ENCODE peak calls at places on chromosomes 2 and 18, in five cellular contexts. One of them, this sample, is unnamed.

GRCh38 chr2:233098615-233099014 is 38.5 kb downstream of the INPP5D start:
- DNase-seq in HepG2: peak
- DNase-seq in H1: no peak
- DNase-seq in HCT116: peak
- DNase-seq in SK-N-SH: peak
- DNase-seq in this sample: no peak

GRCh38 chr2:224222320-224222719 is 179.6 kb downstream of the FAM124B start:
- DNase-seq in SK-N-SH: no peak
- DNase-seq in HepG2: no peak
- DNase-seq in H1: no peak
- DNase-seq in HCT116: no peak
- DNase-seq in this sample: no peak

GRCh38 chr2:46876741-46877384 is 38.7 kb downstream of the MCFD2 start:
- DNase-seq in H1: no peak
- DNase-seq in SK-N-SH: peak
- DNase-seq in HCT116: peak
- DNase-seq in HepG2: peak
- DNase-seq in this sample: peak

GRCh38 chr18:68121826-68122225 is 593.1 kb downstream of the TMX3 start:
- DNase-seq in HCT116: no peak
- DNase-seq in H1: no peak
- DNase-seq in HepG2: no peak
- DNase-seq in SK-N-SH: no peak
- DNase-seq in this sample: no peak

GRCh38 chr18:34978533-34978893 is 62.7 kb upstream of the MAPRE2 start:
- DNase-seq in H1: no peak
- DNase-seq in SK-N-SH: no peak
- DNase-seq in HCT116: no peak
- DNase-seq in HepG2: no peak
- DNase-seq in this sample: no peak

GRCh38 chr2:96103906-96104861 is 12.2 kb downstream of the ADRA2B start:
- DNase-seq in H1: no peak
- DNase-seq in HCT116: no peak
- DNase-seq in SK-N-SH: no peak
- DNase-seq in HepG2: no peak
- DNase-seq in this sample: no peak

GRCh38 chr2:185208261-185208660 is 530.3 kb upstream of the FSIP2 start:
- DNase-seq in SK-N-SH: peak
- DNase-seq in HepG2: peak
- DNase-seq in HCT116: peak
- DNase-seq in H1: peak
- DNase-seq in this sample: peak

GRCh38 chr18:72543362-72544055 is 633 bp downstream of the CBLN2 start:
- DNase-seq in HCT116: no peak
- DNase-seq in HepG2: no peak
- DNase-seq in SK-N-SH: peak
- DNase-seq in H1: no peak
- DNase-seq in this sample: no peak

GRCh38 chr2:239461551-239462515 is 61.0 kb upstream of the HDAC4 start:
- DNase-seq in HCT116: no peak
- DNase-seq in H1: no peak
- DNase-seq in HepG2: no peak
- DNase-seq in SK-N-SH: no peak
- DNase-seq in this sample: no peak

GRCh38 chr2:225165052-225165451 is 122.8 kb upstream of the DOCK10 start:
- DNase-seq in HepG2: no peak
- DNase-seq in HCT116: no peak
- DNase-seq in H1: no peak
- DNase-seq in SK-N-SH: no peak
- DNase-seq in this sample: no peak

GRCh38 chr18:48340502-48340901 is 68.7 kb downstream of the ZBTB7C start:
- DNase-seq in H1: no peak
- DNase-seq in SK-N-SH: no peak
- DNase-seq in HCT116: no peak
- DNase-seq in HepG2: no peak
- DNase-seq in this sample: no peak

GRCh38 chr2:191190439-191190838 is 39.6 kb upstream of the STAT4 start:
- DNase-seq in HepG2: no peak
- DNase-seq in H1: no peak
- DNase-seq in SK-N-SH: no peak
- DNase-seq in HCT116: no peak
- DNase-seq in this sample: no peak

GRCh38 chr2:16871426-16871825 is 205.8 kb upstream of the CYRIA start:
- DNase-seq in HCT116: no peak
- DNase-seq in SK-N-SH: no peak
- DNase-seq in H1: no peak
- DNase-seq in HepG2: no peak
- DNase-seq in this sample: no peak

GRCh38 chr18:36481201-36481657 is 183.7 kb downstream of the FHOD3 start:
- DNase-seq in H1: no peak
- DNase-seq in HepG2: no peak
- DNase-seq in HCT116: no peak
- DNase-seq in SK-N-SH: no peak
- DNase-seq in this sample: no peak

GRCh38 chr18:40413160-40413559 is 1541.9 kb upstream of the PIK3C3 start:
- DNase-seq in HepG2: peak
- DNase-seq in H1: peak
- DNase-seq in SK-N-SH: peak
- DNase-seq in HCT116: no peak
- DNase-seq in this sample: no peak

GRCh38 chr2:59752512-59752911 is 800.9 kb downstream of the BCL11A start:
- DNase-seq in H1: no peak
- DNase-seq in SK-N-SH: no peak
- DNase-seq in HepG2: no peak
- DNase-seq in HCT116: no peak
- DNase-seq in this sample: no peak

GRCh38 chr2:200352631-200353030 is 46.1 kb downstream of the SPATS2L start:
- DNase-seq in H1: no peak
- DNase-seq in HepG2: peak
- DNase-seq in SK-N-SH: no peak
- DNase-seq in HCT116: peak
- DNase-seq in this sample: no peak

GRCh38 chr2:212484563-212485080 is 54.0 kb downstream of the ERBB4 start:
- DNase-seq in HCT116: no peak
- DNase-seq in SK-N-SH: no peak
- DNase-seq in H1: no peak
- DNase-seq in HepG2: no peak
- DNase-seq in this sample: no peak

GRCh38 chr2:218854860-218855259 is 4.7 kb upstream of the WNT6 start:
- DNase-seq in HepG2: no peak
- DNase-seq in H1: no peak
- DNase-seq in SK-N-SH: no peak
- DNase-seq in HCT116: no peak
- DNase-seq in this sample: no peak

GRCh38 chr2:241702155-241702404 is 241 bp downstream of the ING5 start:
- DNase-seq in H1: no peak
- DNase-seq in HepG2: no peak
- DNase-seq in SK-N-SH: peak
- DNase-seq in HCT116: no peak
- DNase-seq in this sample: peak

GRCh38 chr2:73494031-73494430 is 108.4 kb downstream of the ALMS1 start:
- DNase-seq in HCT116: peak
- DNase-seq in H1: no peak
- DNase-seq in HepG2: peak
- DNase-seq in SK-N-SH: no peak
- DNase-seq in this sample: no peak

GRCh38 chr2:138476186-138476585 is 25.4 kb upstream of the SPOPL start:
- DNase-seq in H1: no peak
- DNase-seq in HCT116: no peak
- DNase-seq in SK-N-SH: no peak
- DNase-seq in HepG2: no peak
- DNase-seq in this sample: no peak

GRCh38 chr18:49967914-49968313 is 154.6 kb upstream of the ACAA2 start:
- DNase-seq in SK-N-SH: no peak
- DNase-seq in H1: no peak
- DNase-seq in HepG2: no peak
- DNase-seq in HCT116: no peak
- DNase-seq in this sample: no peak

GRCh38 chr2:215713393-215713792 is 277.5 kb upstream of the FN1 start:
- DNase-seq in HCT116: no peak
- DNase-seq in HepG2: peak
- DNase-seq in H1: no peak
- DNase-seq in SK-N-SH: no peak
- DNase-seq in this sample: no peak

GRCh38 chr2:1553671-1554295 is 140.5 kb downstream of the TPO start:
- DNase-seq in SK-N-SH: no peak
- DNase-seq in H1: no peak
- DNase-seq in HCT116: peak
- DNase-seq in HepG2: no peak
- DNase-seq in this sample: no peak
- TF ChIP-seq CTCF in SK-N-SH: peak
- TF ChIP-seq CTCF in H1: no peak
- TF ChIP-seq CTCF in HCT116: no peak
- TF ChIP-seq CTCF in HepG2: no peak
- TF ChIP-seq CTCF in this sample: no peak

GRCh38 chr2:20205915-20206524 is 18.9 kb downstream of the SDC1 start:
- DNase-seq in H1: no peak
- DNase-seq in HCT116: no peak
- DNase-seq in HepG2: no peak
- DNase-seq in SK-N-SH: no peak
- DNase-seq in this sample: no peak
- TF ChIP-seq JUND in H1: no peak
- TF ChIP-seq JUND in HCT116: no peak
- TF ChIP-seq JUND in HepG2: no peak
- TF ChIP-seq JUND in SK-N-SH: no peak
- TF ChIP-seq JUND in this sample: no peak

DNA sequence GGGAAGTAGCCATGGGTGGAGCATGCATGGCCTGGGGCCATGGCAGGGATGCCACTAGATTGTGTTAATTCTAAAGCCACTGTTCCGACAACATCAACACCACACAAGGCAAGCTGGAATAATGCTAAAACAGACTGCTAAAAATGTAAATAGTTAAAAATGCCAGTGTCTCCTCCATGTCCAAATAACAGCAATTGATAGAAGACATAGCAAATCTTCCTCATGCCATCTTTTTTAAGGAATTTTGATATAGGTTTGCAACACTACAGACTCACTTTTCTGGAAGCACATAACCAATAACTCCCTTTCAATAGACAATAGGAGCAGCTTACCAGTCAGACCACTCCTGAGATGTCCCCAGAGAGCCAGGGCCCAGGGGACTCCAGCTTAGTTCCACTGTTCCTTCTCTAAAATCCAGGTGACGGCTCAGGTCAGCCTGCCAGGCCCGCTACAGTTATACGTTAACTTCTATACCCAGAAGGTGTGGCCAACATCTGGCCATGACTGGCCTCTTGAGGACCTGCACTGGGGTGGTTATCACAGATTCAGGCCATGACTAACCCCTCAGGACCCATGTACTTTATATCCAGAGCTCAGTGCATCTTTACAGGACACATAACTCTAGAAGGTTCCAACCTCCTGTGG is 20.3 kb downstream of the TUBB6 start:
- DNase-seq in HCT116: no peak
- DNase-seq in HepG2: no peak
- DNase-seq in SK-N-SH: no peak
- DNase-seq in H1: no peak
- DNase-seq in this sample: no peak
- TF ChIP-seq CTCF in HCT116: no peak
- TF ChIP-seq CTCF in HepG2: no peak
- TF ChIP-seq CTCF in SK-N-SH: no peak
- TF ChIP-seq CTCF in H1: no peak
- TF ChIP-seq CTCF in this sample: no peak

GRCh38 chr2:9001229-9001628 is 2.3 kb downstream of the MBOAT2 start:
- DNase-seq in SK-N-SH: no peak
- DNase-seq in HCT116: no peak
- DNase-seq in HepG2: no peak
- DNase-seq in H1: no peak
- DNase-seq in this sample: no peak
- TF ChIP-seq JUND in SK-N-SH: no peak
- TF ChIP-seq JUND in HCT116: peak
- TF ChIP-seq JUND in HepG2: no peak
- TF ChIP-seq JUND in H1: no peak
- TF ChIP-seq JUND in this sample: no peak

GRCh38 chr2:105243961-105244360 is 2.4 kb downstream of the GPR45 start:
- DNase-seq in SK-N-SH: peak
- DNase-seq in H1: no peak
- DNase-seq in HepG2: peak
- DNase-seq in HCT116: no peak
- DNase-seq in this sample: no peak
- TF ChIP-seq CTCF in SK-N-SH: peak
- TF ChIP-seq CTCF in H1: peak
- TF ChIP-seq CTCF in HepG2: peak
- TF ChIP-seq CTCF in HCT116: peak
- TF ChIP-seq CTCF in this sample: peak

GRCh38 chr18:725641-726040 is 13.2 kb upstream of the ENOSF1 start:
- DNase-seq in SK-N-SH: no peak
- DNase-seq in HepG2: no peak
- DNase-seq in HCT116: no peak
- DNase-seq in H1: no peak
- DNase-seq in this sample: no peak
- TF ChIP-seq JUND in SK-N-SH: no peak
- TF ChIP-seq JUND in HepG2: no peak
- TF ChIP-seq JUND in HCT116: no peak
- TF ChIP-seq JUND in H1: no peak
- TF ChIP-seq JUND in this sample: no peak

GRCh38 chr2:235055891-235056516 is 104.2 kb downstream of the SH3BP4 start:
- DNase-seq in SK-N-SH: no peak
- DNase-seq in HepG2: peak
- DNase-seq in H1: no peak
- DNase-seq in HCT116: peak
- DNase-seq in this sample: peak
- TF ChIP-seq CTCF in SK-N-SH: peak
- TF ChIP-seq CTCF in HepG2: peak
- TF ChIP-seq CTCF in H1: peak
- TF ChIP-seq CTCF in HCT116: peak
- TF ChIP-seq CTCF in this sample: peak

This sample was measured in K562.